ENCODE peak calls at places on chromosomes 4 and X, in ten cellular contexts. O is neural crest cell, Z is mucosa of gallbladder, S is T-helper 2 cell, M is T-helper 9 cell, K is NCI-H2029 treated with DMSO at 0.1 percent for 48 hours, P is H7, L is G401, I is ureter, C is GM19239. Y is an unnamed sample.
A peak's percentile ranks its signal among the peaks of the same experiment; 100 is the strongest.

GRCh38 chrX:39518451-39519212 is 579.1 kb downstream of the BCOR start:
- DNase-seq in O (peak; percentile 31), Z (no peak), S (no peak), M (no peak), K (no peak), P (peak; percentile 52), L (peak; percentile 44), I (no peak), C (no peak), Y (no peak)

GRCh38 chr4:106366026-106366425 is 2.6 kb downstream of the GIMD1 start:
- DNase-seq in O (no peak), Z (no peak), S (no peak), M (no peak), K (no peak), P (no peak), L (no peak), I (no peak), C (no peak), Y (no peak)

GRCh38 chrX:20224814-20225487 is 41.8 kb downstream of the RPS6KA3 start:
- DNase-seq in O (no peak), Z (no peak), S (no peak), M (no peak), K (no peak), P (no peak), L (peak; percentile 64), I (no peak), C (peak; percentile 1), Y (no peak)

GRCh38 chr4:88938138-88938537 is 118.8 kb downstream of the FAM13A start:
- DNase-seq in O (no peak), Z (no peak), S (no peak), M (no peak), K (peak; percentile 14), P (no peak), L (no peak), I (no peak), C (no peak), Y (no peak)

GRCh38 chr4:10762541-10762940 is 78.0 kb upstream of the CLNK start:
- DNase-seq in O (no peak), Z (no peak), S (no peak), M (no peak), K (peak; percentile 44), P (no peak), L (no peak), I (no peak), C (no peak), Y (no peak)

GRCh38 chrX:55161581-55161980 is 58.6 kb upstream of the PAGE5 start:
- DNase-seq in O (no peak), Z (no peak), S (no peak), M (peak; percentile 1), K (no peak), P (peak; percentile 11), L (peak; percentile 23), I (no peak), C (no peak), Y (no peak)

GRCh38 chr4:37561803-37562207 is 124.4 kb downstream of the RELL1 start:
- DNase-seq in O (no peak), Z (no peak), S (no peak), M (no peak), K (no peak), P (no peak), L (no peak), I (no peak), C (peak; percentile 17), Y (no peak)

GRCh38 chr4:148170408-148171385 is 271.5 kb downstream of the NR3C2 start:
- DNase-seq in O (no peak), Z (no peak), S (no peak), M (no peak), K (no peak), P (no peak), L (no peak), I (no peak), C (no peak), Y (no peak)

GRCh38 chrX:126575911-126576310 is 23.3 kb upstream of the DCAF12L1 start:
- DNase-seq in O (no peak), Z (no peak), S (no peak), M (no peak), K (no peak), P (no peak), L (no peak), I (no peak), C (no peak), Y (no peak)

GRCh38 chrX:39320165-39320564 is 518.9 kb downstream of the MID1IP1 start:
- DNase-seq in O (no peak), Z (no peak), S (no peak), M (no peak), K (peak; percentile 15), P (no peak), L (peak; percentile 45), I (no peak), C (no peak), Y (no peak)

GRCh38 chrX:9730078-9730477 is 35.6 kb downstream of the GPR143 start:
- DNase-seq in O (no peak), Z (no peak), S (no peak), M (no peak), K (no peak), P (no peak), L (no peak), I (no peak), C (no peak), Y (no peak)

GRCh38 chr4:54659213-54660144 is 1.7 kb downstream of the KIT start:
- DNase-seq in O (no peak), Z (no peak), S (no peak), M (no peak), K (no peak), P (peak; percentile 38), L (no peak), I (no peak), C (no peak), Y (no peak)

GRCh38 chrX:10725071-10725470 is 104.7 kb upstream of the MID1 start:
- DNase-seq in O (no peak), Z (no peak), S (no peak), M (no peak), K (no peak), P (peak; percentile 64), L (no peak), I (no peak), C (peak; percentile 3), Y (no peak)

GRCh38 chrX:1582686-1583437 is 8.5 kb upstream of the AKAP17A start:
- DNase-seq in O (no peak), Z (no peak), S (peak; percentile 19), M (no peak), K (no peak), P (no peak), L (no peak), I (peak; percentile 23), C (no peak), Y (no peak)

GRCh38 chr4:94516067-94516466 is 64.3 kb downstream of the PDLIM5 start:
- DNase-seq in O (no peak), Z (no peak), S (no peak), M (no peak), K (peak; percentile 16), P (no peak), L (no peak), I (no peak), C (no peak), Y (no peak)

GRCh38 chrX:39309018-39309620 is 507.9 kb downstream of the MID1IP1 start:
- DNase-seq in O (no peak), Z (no peak), S (no peak), M (peak; percentile 7), K (peak; percentile 33), P (no peak), L (no peak), I (no peak), C (no peak), Y (no peak)